ENCODE peak calls at places on chromosomes 7 and 10, in seven cellular contexts. J, K, B, E, Y, A and D are unnamed samples.

GRCh38 chr10:47329905-47330304 is 7.7 kb downstream of the GDF2 start:
- DNase-seq in E (no peak), Y (no peak), A (no peak), B (no peak), J (no peak), K (no peak), D (no peak)

GRCh38 chr7:68629-69028 is 123.7 kb upstream of the FAM20C start:
- DNase-seq in A (no peak), J (no peak), B (no peak), K (peak), Y (no peak), E (no peak), D (no peak)

GRCh38 chr10:43892062-43892765 is 243.5 kb upstream of the ZNF32 start:
- DNase-seq in E (no peak), K (no peak), Y (no peak), A (no peak), J (peak), B (no peak), D (peak)

GRCh38 chr10:50447691-50448090 is 176.1 kb downstream of the SGMS1 start:
- DNase-seq in Y (no peak), K (no peak), B (no peak), A (no peak), E (no peak), J (no peak), D (no peak)

GRCh38 chr7:2627258-2628136 is 4.3 kb upstream of the TTYH3 start:
- DNase-seq in K (no peak), A (no peak), E (no peak), B (peak), J (no peak), Y (no peak), D (no peak)

GRCh38 chr7:152403726-152404125 is 32.1 kb downstream of the KMT2C start:
- DNase-seq in J (no peak), Y (no peak), K (no peak), A (no peak), B (no peak), E (no peak), D (no peak)

GRCh38 chr7:92809397-92810241 is 26.8 kb downstream of the CDK6 start:
- DNase-seq in Y (peak), E (peak), K (peak), B (peak), J (peak), A (peak), D (peak)

GRCh38 chr10:6667150-6667549 is 87.1 kb upstream of the PRKCQ start:
- DNase-seq in A (no peak), K (no peak), J (no peak), B (no peak), Y (no peak), E (no peak), D (no peak)

GRCh38 chr7:90270431-90271178 is 25.6 kb downstream of the CFAP69 start:
- DNase-seq in K (no peak), J (no peak), Y (no peak), A (no peak), E (no peak), B (no peak), D (no peak)

GRCh38 chr10:71103969-71104368 is 108.4 kb upstream of the UNC5B start:
- DNase-seq in J (no peak), K (no peak), E (no peak), A (no peak), Y (no peak), B (no peak), D (no peak)

GRCh38 chr7:5492249-5493020 is 68.8 kb upstream of the TNRC18 start:
- DNase-seq in E (no peak), J (no peak), A (no peak), K (peak), B (no peak), Y (no peak), D (no peak)

GRCh38 chr7:5497158-5498103 is 73.8 kb upstream of the TNRC18 start:
- DNase-seq in Y (no peak), A (no peak), B (no peak), K (peak), J (no peak), E (no peak), D (no peak)

GRCh38 chr7:5495581-5496375 is 72.1 kb upstream of the TNRC18 start:
- DNase-seq in Y (no peak), J (no peak), A (peak), E (peak), K (no peak), B (peak), D (no peak)

GRCh38 chr7:5494320-5494682 is 70.7 kb upstream of the TNRC18 start:
- DNase-seq in E (no peak), J (no peak), Y (no peak), A (no peak), B (no peak), K (no peak), D (no peak)

GRCh38 chr7:5494683-5495561 is 71.3 kb upstream of the TNRC18 start:
- DNase-seq in B (peak), Y (peak), J (peak), A (peak), E (peak), K (peak), D (peak)
- H3K4me3 ChIP-seq in B (peak), Y (peak), J (no peak), A (no peak), E (peak), K (no peak), D (peak)

DNA sequence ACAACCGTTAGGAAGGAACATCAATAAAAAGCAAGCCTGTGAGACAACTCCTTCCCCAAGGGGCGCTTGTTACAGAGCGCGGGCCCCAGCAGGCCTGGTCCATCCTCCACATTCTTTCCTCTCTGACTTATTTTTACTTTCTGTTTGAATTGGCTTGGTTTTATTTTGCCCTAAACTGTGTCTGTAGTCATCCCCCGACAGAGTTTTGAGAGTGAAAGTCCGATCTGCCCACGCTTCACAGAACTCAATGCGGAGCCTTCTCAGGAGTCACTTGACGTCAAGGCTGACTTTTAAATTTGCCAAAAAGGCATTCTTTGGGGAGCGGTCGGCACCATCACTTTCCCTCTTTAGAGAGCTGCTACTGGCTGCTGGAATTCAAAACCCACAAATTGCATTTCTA is 150.1 kb upstream of the KLF6 start:
- DNase-seq in Y (no peak), E (no peak), K (no peak), B (no peak), A (no peak), J (peak), D (peak)
- H3K4me3 ChIP-seq in Y (no peak), E (peak), K (no peak), B (peak), A (no peak), J (peak), D (peak)

GRCh38 chr7:27241189-27242045 is 1.2 kb upstream of the EVX1 start:
- DNase-seq in B (no peak), K (no peak), A (no peak), E (no peak), Y (no peak), J (no peak), D (no peak)

GRCh38 chr7:27243340-27244163 is 950 bp downstream of the EVX1 start:
- DNase-seq in E (no peak), K (no peak), B (no peak), J (no peak), Y (no peak), A (no peak), D (no peak)

GRCh38 chr7:27242046-27242579 is 489 bp upstream of the EVX1 start:
- DNase-seq in K (no peak), Y (no peak), E (no peak), J (no peak), A (no peak), B (no peak), D (no peak)

GRCh38 chr7:27244488-27245123 is 2.0 kb downstream of the EVX1 start:
- DNase-seq in B (no peak), A (no peak), Y (no peak), K (no peak), J (no peak), E (no peak), D (no peak)

GRCh38 chr7:27242580-27243339 is at the start of gene EVX1:
- DNase-seq in J (no peak), B (no peak), Y (no peak), A (peak), K (no peak), E (no peak), D (no peak)
- H3K4me3 ChIP-seq in J (no peak), B (peak), Y (no peak), A (no peak), K (no peak), E (no peak), D (no peak)

GRCh38 chr7:18354108-18354507 is 141.4 kb upstream of the HDAC9 start:
- DNase-seq in A (no peak), J (no peak), Y (no peak), E (no peak), B (no peak), K (no peak), D (no peak)

GRCh38 chr7:18361756-18362155 is 133.8 kb upstream of the HDAC9 start:
- DNase-seq in Y (no peak), K (no peak), B (no peak), J (peak), E (peak), A (peak), D (peak)

GRCh38 chr7:18356195-18356645 is 139.3 kb upstream of the HDAC9 start:
- DNase-seq in K (peak), B (no peak), J (peak), Y (no peak), E (no peak), A (no peak), D (peak)

GRCh38 chr7:18354686-18355085 is 140.9 kb upstream of the HDAC9 start:
- DNase-seq in E (no peak), K (no peak), J (no peak), B (no peak), A (no peak), Y (no peak), D (no peak)

GRCh38 chr7:18357691-18358090 is 137.9 kb upstream of the HDAC9 start:
- DNase-seq in B (no peak), Y (no peak), E (no peak), K (no peak), A (no peak), J (no peak), D (no peak)
- H3K4me3 ChIP-seq in B (no peak), Y (no peak), E (no peak), K (no peak), A (no peak), J (no peak), D (no peak)

GRCh38 chr10:100748251-100749058 is 3.1 kb downstream of the PAX2 start:
- DNase-seq in J (no peak), K (no peak), B (no peak), A (no peak), E (no peak), Y (no peak), D (no peak)

GRCh38 chr10:100746413-100746931 is 1.1 kb downstream of the PAX2 start:
- DNase-seq in B (no peak), A (no peak), Y (no peak), K (no peak), J (no peak), E (no peak), D (no peak)

GRCh38 chr10:100747826-100748231 is 2.4 kb downstream of the PAX2 start:
- DNase-seq in J (no peak), Y (no peak), E (no peak), B (no peak), K (no peak), A (no peak), D (no peak)

GRCh38 chr10:100745882-100746412 is 565 bp downstream of the PAX2 start:
- DNase-seq in Y (no peak), B (no peak), A (no peak), E (no peak), J (no peak), K (no peak), D (no peak)

GRCh38 chr10:100747061-100747825 is 1.9 kb downstream of the PAX2 start:
- DNase-seq in K (no peak), Y (no peak), J (no peak), A (no peak), B (no peak), E (no peak), D (no peak)
- H3K4me3 ChIP-seq in K (no peak), Y (no peak), J (no peak), A (no peak), B (peak), E (peak), D (no peak)

GRCh38 chr10:110268931-110269640 is 35.6 kb downstream of the SMNDC1 start:
- DNase-seq in B (no peak), K (no peak), Y (no peak), J (no peak), E (no peak), A (no peak), D (no peak)
- H3K4me3 ChIP-seq in B (peak), K (no peak), Y (no peak), J (peak), E (peak), A (no peak), D (no peak)

GRCh38 chr7:67625257-67625713 is 628.7 kb downstream of the TYW1 start:
- DNase-seq in E (peak), B (peak), K (peak), Y (no peak), J (peak), A (peak), D (peak)
- H3K4me3 ChIP-seq in E (peak), B (peak), K (no peak), Y (no peak), J (no peak), A (no peak), D (no peak)

GRCh38 chr10:105974803-105975456 is 1189.6 kb downstream of the SORCS1 start:
- DNase-seq in E (peak), B (no peak), K (no peak), J (peak), Y (no peak), A (peak), D (peak)
- H3K4me3 ChIP-seq in E (peak), B (peak), K (no peak), J (no peak), Y (no peak), A (no peak), D (peak)

GRCh38 chr7:45107356-45107755 is 4.1 kb downstream of the TBRG4 start:
- DNase-seq in J (no peak), Y (no peak), K (no peak), E (no peak), B (no peak), A (no peak), D (no peak)
- H3K4me3 ChIP-seq in J (no peak), Y (no peak), K (no peak), E (no peak), B (no peak), A (no peak), D (no peak)